ENCODE peak calls at places on chromosomes 6 and 20, in five cellular contexts. I, P, A, V and C are unnamed samples.

GRCh38 chr6:100376103-100376502 is 88.6 kb downstream of the SIM1 start:
- DNase-seq in V (no peak), I (no peak), A (no peak), P (no peak), C (no peak)

GRCh38 chr6:76876922-76877553 is 586.3 kb downstream of the HTR1B start:
- DNase-seq in V (peak), I (peak), P (peak), A (peak), C (peak)

GRCh38 chr20:19786311-19786710 is 28.3 kb downstream of the RIN2 start:
- DNase-seq in P (peak), I (peak), A (no peak), V (peak), C (no peak)

GRCh38 chr6:6634735-6635075 is 46.2 kb downstream of the LY86 start:
- DNase-seq in A (no peak), I (no peak), V (no peak), P (no peak), C (no peak)

GRCh38 chr20:57225197-57225733 is 41.2 kb downstream of the BMP7 start:
- DNase-seq in I (no peak), V (no peak), P (no peak), A (no peak), C (no peak)

GRCh38 chr6:105428342-105428957 is 25.6 kb upstream of the PREP start:
- DNase-seq in A (no peak), I (peak), P (no peak), V (peak), C (no peak)

GRCh38 chr6:75349262-75349984 is 64.8 kb upstream of the TMEM30A start:
- DNase-seq in I (peak), A (peak), P (peak), V (peak), C (peak)

GRCh38 chr6:110939429-110939828 is 19.1 kb upstream of the GTF3C6 start:
- DNase-seq in P (no peak), A (no peak), I (no peak), V (no peak), C (no peak)

GRCh38 chr6:37862992-37863391 is 43.5 kb downstream of the ZFAND3 start:
- DNase-seq in I (no peak), A (no peak), P (no peak), V (no peak), C (no peak)

GRCh38 chr20:19661717-19662637 is 96.1 kb upstream of the RIN2 start:
- DNase-seq in P (peak), V (peak), I (peak), A (peak), C (peak)

GRCh38 chr6:107061125-107062020 is 33.4 kb downstream of the MTRES1 start:
- DNase-seq in V (peak), I (peak), A (no peak), P (peak), C (peak)

GRCh38 chr6:159842035-159842434 is 42.0 kb downstream of the PNLDC1 start:
- DNase-seq in I (peak), V (peak), A (no peak), P (no peak), C (no peak)

GRCh38 chr6:163354085-163354484 is 60.4 kb upstream of the QKI start:
- DNase-seq in A (no peak), P (no peak), I (peak), V (peak), C (no peak)

GRCh38 chr6:31639043-31639442 is 13.4 kb downstream of the BAG6 start:
- DNase-seq in I (no peak), P (no peak), A (no peak), V (no peak), C (no peak)

GRCh38 chr6:139973602-139974373 is 599.3 kb upstream of the CITED2 start:
- DNase-seq in A (no peak), P (no peak), I (peak), V (peak), C (no peak)

GRCh38 chr6:154751020-154751800 is 18.0 kb downstream of the SCAF8 start:
- DNase-seq in A (no peak), P (no peak), V (no peak), I (no peak), C (no peak)

GRCh38 chr6:158905277-158905676 is 86.1 kb upstream of the EZR start:
- DNase-seq in V (peak), P (no peak), A (no peak), I (no peak), C (no peak)

GRCh38 chr6:33607784-33608161 is 13.3 kb upstream of the ITPR3 start:
- DNase-seq in I (no peak), V (no peak), A (no peak), P (no peak), C (no peak)

GRCh38 chr6:137202078-137202477 is 17.1 kb downstream of the IFNGR1 start:
- DNase-seq in A (no peak), V (peak), P (no peak), I (no peak), C (no peak)

GRCh38 chr6:166760288-166760687 is 133.2 kb upstream of the RPS6KA2 start:
- DNase-seq in V (peak), I (no peak), A (no peak), P (no peak), C (no peak)

GRCh38 chr20:35669681-35670080 is 5.0 kb upstream of the CPNE1 start:
- DNase-seq in V (no peak), A (no peak), I (no peak), P (no peak), C (no peak)

GRCh38 chr6:132153221-132153896 is 202.2 kb upstream of the CCN2 start:
- DNase-seq in V (no peak), A (no peak), I (peak), P (no peak), C (no peak)

GRCh38 chr6:84752118-84752850 is 12.1 kb downstream of the TBX18 start:
- DNase-seq in P (no peak), I (peak), A (no peak), V (no peak), C (no peak)

GRCh38 chr6:166201878-166202277 is 34.2 kb upstream of the TBXT start:
- DNase-seq in I (no peak), P (no peak), A (no peak), V (no peak), C (no peak)

GRCh38 chr20:38272398-38272797 is 11.9 kb upstream of the KIAA1755 start:
- DNase-seq in P (no peak), A (no peak), V (peak), I (peak), C (no peak)

GRCh38 chr20:62774076-62774714 is 22.1 kb upstream of the MRGBP start:
- DNase-seq in A (no peak), P (no peak), I (no peak), V (no peak), C (no peak)

GRCh38 chr6:108799356-108799720 is 48.9 kb upstream of the ARMC2 start:
- DNase-seq in V (no peak), P (no peak), I (no peak), A (no peak), C (no peak)

GRCh38 chr6:154842828-154843227 is 109.6 kb downstream of the SCAF8 start:
- DNase-seq in A (no peak), I (no peak), P (no peak), V (no peak), C (no peak)

GRCh38 chr6:24797596-24798216 is 1.0 kb downstream of the ARMH2 start:
- DNase-seq in V (peak), A (no peak), P (no peak), I (no peak), C (no peak)

GRCh38 chr20:53829086-53829703 is 235.6 kb upstream of the ZNF217 start:
- DNase-seq in P (no peak), I (peak), V (peak), A (no peak), C (no peak)

GRCh38 chr20:5080384-5080877 is 39.3 kb downstream of the PCNA start:
- DNase-seq in I (peak), P (no peak), A (no peak), V (peak), C (no peak)

GRCh38 chr6:1970151-1970561 is 275.2 kb downstream of the GMDS start:
- DNase-seq in I (peak), P (no peak), A (no peak), V (peak), C (no peak)

GRCh38 chr6:107612762-107613415 is 123.0 kb downstream of the SOBP start:
- DNase-seq in P (no peak), I (no peak), V (no peak), A (no peak), C (no peak)

GRCh38 chr6:143634486-143634885 is 43.3 kb upstream of the PHACTR2 start:
- DNase-seq in V (peak), I (no peak), A (no peak), P (no peak), C (no peak)

DNA sequence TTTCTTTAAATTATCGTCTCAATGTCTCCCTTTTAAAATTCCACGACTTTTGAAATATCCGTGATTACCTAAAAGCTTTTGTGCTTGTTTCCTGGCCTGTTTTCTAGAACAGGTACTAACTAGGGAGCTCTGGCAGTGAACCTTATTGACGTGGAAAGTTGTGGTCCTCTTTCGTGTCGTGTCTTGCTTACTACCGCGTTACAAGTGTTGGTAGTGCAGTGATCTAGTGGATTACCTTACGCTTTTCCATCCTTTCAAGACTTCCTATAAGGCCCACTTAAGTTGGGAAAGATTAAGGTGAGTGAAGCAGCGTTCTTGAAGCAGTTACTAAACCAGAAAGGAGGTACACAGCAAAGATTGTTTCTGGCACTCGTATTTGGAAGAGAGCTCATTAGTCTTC is 1.9 kb downstream of the PNRC1 start:
- DNase-seq in V (peak), A (no peak), P (no peak), I (peak), C (no peak)
- H2BK12ac ChIP-seq in V (no peak), A (no peak), P (no peak), I (no peak), C (no peak)

GRCh38 chr6:116575227-116575626 is 3.9 kb downstream of the RWDD1 start:
- DNase-seq in A (no peak), P (no peak), I (no peak), V (no peak), C (no peak)

GRCh38 chr6:116579143-116579542 is 7.8 kb downstream of the RWDD1 start:
- DNase-seq in P (no peak), V (no peak), I (peak), A (no peak), C (no peak)

GRCh38 chr6:116577486-116577885 is 6.2 kb downstream of the RWDD1 start:
- DNase-seq in I (no peak), V (no peak), P (no peak), A (no peak), C (no peak)

DNA sequence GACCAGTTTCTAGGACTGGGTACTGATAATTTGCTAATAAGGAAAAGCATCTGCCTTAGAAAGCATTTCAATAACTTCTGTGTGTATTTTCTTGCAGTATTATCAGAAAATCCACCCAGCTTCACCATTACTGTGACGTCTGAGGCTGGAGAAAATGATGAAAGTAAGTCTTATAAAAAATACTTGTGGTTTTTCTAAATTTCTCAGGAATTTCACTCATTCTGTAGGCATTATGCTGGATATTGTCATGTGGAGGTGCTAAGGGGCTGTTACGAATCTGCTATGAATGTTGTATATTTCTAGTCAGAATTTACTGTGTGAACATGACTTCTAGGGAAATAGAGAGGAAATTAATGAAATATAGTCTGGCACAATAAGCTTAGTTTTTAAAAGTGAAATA is 8.9 kb downstream of the RWDD1 start:
- DNase-seq in V (peak), P (no peak), I (peak), A (no peak), C (no peak)
- H2BK12ac ChIP-seq in V (no peak), P (no peak), I (no peak), A (no peak), C (no peak)

GRCh38 chr6:151813858-151814257 is 6.4 kb downstream of the ESR1 start:
- DNase-seq in P (no peak), V (no peak), I (no peak), A (no peak), C (no peak)
- H2BK12ac ChIP-seq in P (no peak), V (no peak), I (no peak), A (no peak), C (no peak)

GRCh38 chr6:13868236-13868635 is 53.9 kb upstream of the MCUR1 start:
- DNase-seq in V (no peak), I (no peak), P (no peak), A (no peak), C (no peak)
- H2BK12ac ChIP-seq in V (no peak), I (no peak), P (no peak), A (no peak), C (no peak)

GRCh38 chr20:11542645-11543044 is 375.0 kb upstream of the BTBD3 start:
- DNase-seq in V (no peak), P (no peak), I (no peak), A (no peak), C (no peak)

GRCh38 chr20:11537032-11537431 is 380.7 kb upstream of the BTBD3 start:
- DNase-seq in P (no peak), A (no peak), V (no peak), I (no peak), C (no peak)

GRCh38 chr20:11544029-11544678 is 373.5 kb upstream of the BTBD3 start:
- DNase-seq in A (peak), P (no peak), V (peak), I (peak), C (no peak)

GRCh38 chr20:11540558-11540957 is 377.1 kb upstream of the BTBD3 start:
- DNase-seq in V (no peak), P (peak), A (no peak), I (no peak), C (no peak)
- H2BK12ac ChIP-seq in V (no peak), P (no peak), A (no peak), I (no peak), C (peak)

GRCh38 chr6:44043479-44044153 is 83.6 kb downstream of the MRPL14 start:
- DNase-seq in I (no peak), V (no peak), A (no peak), P (peak), C (no peak)

GRCh38 chr6:44042261-44043035 is 84.8 kb downstream of the MRPL14 start:
- DNase-seq in A (no peak), I (no peak), V (no peak), P (no peak), C (no peak)

GRCh38 chr6:44044154-44044539 is 83.1 kb downstream of the MRPL14 start:
- DNase-seq in V (no peak), I (peak), A (no peak), P (no peak), C (no peak)

GRCh38 chr6:44041461-44042260 is 85.6 kb downstream of the MRPL14 start:
- DNase-seq in P (peak), V (peak), I (peak), A (peak), C (no peak)

DNA sequence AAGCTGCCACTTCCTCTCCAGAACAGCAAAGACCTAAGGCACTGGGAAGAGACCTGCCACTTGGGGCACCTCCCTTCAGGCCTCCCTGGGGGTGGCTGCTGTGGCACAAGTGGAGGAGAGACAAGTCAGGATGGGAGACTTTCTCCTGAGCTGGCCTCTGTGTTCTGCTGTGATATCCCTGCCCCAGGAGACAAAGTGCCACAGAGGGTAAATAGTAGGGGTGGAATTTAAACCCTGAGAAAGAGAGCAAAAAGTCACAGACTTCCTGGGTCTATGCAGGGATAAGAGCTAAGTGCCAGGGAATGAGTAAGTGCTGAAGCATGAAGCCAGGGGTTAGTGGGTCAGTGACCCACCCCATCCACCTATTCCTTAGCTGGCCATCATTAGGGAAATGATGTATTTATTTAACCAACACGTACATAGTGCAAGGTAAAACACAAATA is 84.2 kb downstream of the MRPL14 start:
- DNase-seq in A (no peak), V (peak), P (no peak), I (peak), C (no peak)
- H2BK12ac ChIP-seq in A (peak), V (peak), P (no peak), I (peak), C (peak)